ENCODE peak calls at places on chromosomes 4 and X, in nine cellular contexts. N is colonic mucosa, K is IMR-90, X is testis, L is AG04450, T is endothelial cell of umbilical vein, O is lower lobe of right lung, G is endodermal cell, F is upper lobe of right lung. E is an unnamed sample.

GRCh38 chr4:30904161-30904560 is 184.0 kb downstream of the PCDH7 start:
- DNase-seq in F (no peak), X (no peak), G (no peak), N (peak; percentile 38), T (no peak), L (no peak), K (no peak), O (no peak), E (no peak)

GRCh38 chrX:41971346-41971745 is 48.0 kb upstream of the CASK start:
- DNase-seq in N (no peak), T (no peak), G (no peak), O (no peak), L (no peak), F (no peak), X (no peak), K (no peak), E (no peak)

GRCh38 chr4:142728209-142728608 is 117.9 kb downstream of the INPP4B start:
- DNase-seq in X (no peak), G (no peak), O (no peak), L (no peak), T (no peak), K (peak; percentile 31), F (no peak), N (no peak), E (no peak)

GRCh38 chr4:163607292-163607691 is 112.8 kb downstream of the TMA16 start:
- DNase-seq in X (no peak), O (no peak), N (no peak), G (no peak), F (no peak), L (no peak), T (no peak), K (no peak), E (no peak)

GRCh38 chr4:10093801-10094552 is 22.6 kb downstream of the WDR1 start:
- DNase-seq in O (peak; percentile 71), G (no peak), T (peak; percentile 97), X (no peak), F (no peak), L (peak; percentile 55), K (peak; percentile 89), N (no peak), E (peak; percentile 98)

GRCh38 chr4:70670332-70671014 is 4.2 kb upstream of the JCHAIN start:
- DNase-seq in X (no peak), L (no peak), G (no peak), K (peak; percentile 75), T (no peak), N (no peak), F (no peak), O (no peak), E (no peak)

GRCh38 chr4:121711263-121712000 is 14.7 kb upstream of the ANXA5 start:
- DNase-seq in T (peak; percentile 90), L (peak; percentile 94), K (peak; percentile 97), G (peak; percentile 97), N (peak; percentile 59), X (peak; percentile 86), F (peak; percentile 86), O (peak; percentile 76), E (peak; percentile 72)

GRCh38 chr4:34636623-34637022 is 1607.7 kb downstream of the ARAP2 start:
- DNase-seq in N (no peak), L (no peak), G (no peak), X (no peak), O (no peak), T (no peak), F (no peak), K (no peak), E (no peak)

GRCh38 chrX:48937065-48937907 is 18.5 kb upstream of the PIM2 start:
- DNase-seq in G (peak; percentile 64), N (peak; percentile 63), O (peak; percentile 84), F (peak; percentile 86), L (no peak), X (peak; percentile 32), T (no peak), K (no peak), E (peak; percentile 34)

GRCh38 chr4:155679343-155679742 is 12.7 kb downstream of the GUCY1A1 start:
- DNase-seq in F (no peak), L (no peak), X (no peak), O (no peak), N (no peak), T (no peak), K (peak; percentile 38), G (no peak), E (peak; percentile 42)

GRCh38 chr4:167168611-167169010 is 65.7 kb downstream of the SPOCK3 start:
- DNase-seq in F (no peak), O (no peak), N (no peak), X (no peak), T (no peak), L (no peak), K (no peak), G (no peak), E (no peak)

GRCh38 chr4:18050448-18050847 is 28.9 kb upstream of the LCORL start:
- DNase-seq in F (no peak), N (no peak), O (no peak), G (no peak), L (no peak), T (no peak), K (no peak), X (no peak), E (no peak)

GRCh38 chr4:160238790-160239189 is 1135.9 kb downstream of the RAPGEF2 start:
- DNase-seq in T (no peak), F (no peak), X (no peak), K (no peak), L (no peak), G (no peak), O (no peak), N (no peak), E (no peak)
- H3K27ac ChIP-seq in T (no peak overlapping the region), F (no peak overlapping the region), X (no peak overlapping the region), K (no peak overlapping the region), L (no peak overlapping the region), G (no peak overlapping the region), O (no peak overlapping the region), N (no peak overlapping the region), E (no peak overlapping the region)

DNA sequence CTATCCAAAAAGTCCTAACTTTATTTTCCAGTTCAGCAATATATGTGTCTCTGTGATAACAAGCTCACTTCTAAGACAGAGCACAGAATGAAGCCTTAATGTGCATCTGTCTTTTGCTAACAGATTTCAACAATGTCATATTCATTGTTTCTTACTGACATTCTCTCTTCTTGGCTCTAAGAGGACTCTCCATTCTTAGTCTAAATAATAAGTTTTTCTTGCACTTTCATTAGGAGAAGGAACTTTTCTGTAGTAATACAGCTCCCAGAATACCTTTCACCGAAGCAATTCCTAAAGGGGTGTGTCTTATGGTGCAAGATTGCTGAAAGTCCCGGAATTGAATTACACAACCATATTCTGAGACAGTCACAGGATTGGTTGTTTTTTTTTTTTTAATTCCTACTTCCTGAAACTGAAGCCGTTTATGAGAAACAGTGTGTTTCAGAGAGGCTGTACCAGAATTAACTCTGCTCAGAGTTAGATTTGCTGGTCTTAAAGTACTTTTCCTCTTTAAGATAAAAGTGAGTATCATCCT is at the start of gene ALPK1:
- DNase-seq in F (no peak), X (no peak), N (peak; percentile 60), T (peak; percentile 82), G (no peak), K (peak; percentile 94), O (no peak), L (peak; percentile 80), E (no peak)
- H3K4me3 ChIP-seq in F (peak within 1 kb of the TSS; percentile 49), X (peak within 1 kb of the TSS; percentile 4), N (peak within 1 kb of the TSS; percentile 27), T (peak within 1 kb of the TSS; percentile 23), G (no peak within 1 kb of the TSS), K (peak within 1 kb of the TSS; percentile 59), O (peak within 1 kb of the TSS; percentile 55), L (peak within 1 kb of the TSS; percentile 52), E (no peak within 1 kb of the TSS)

GRCh38 chr4:177131736-177132135 is 177.9 kb upstream of the NEIL3 start:
- DNase-seq in T (no peak), G (no peak), X (no peak), L (no peak), O (no peak), N (no peak), K (no peak), F (no peak), E (no peak)
- H3K9me3 ChIP-seq in T (no peaks in the 10 kb centered on the region), G (no peaks in the 10 kb centered on the region), X (no peaks in the 10 kb centered on the region), L (peaks cover 11% of the 10 kb centered on the region), O (no peaks in the 10 kb centered on the region), N (no peaks in the 10 kb centered on the region), K (peaks cover 12% of the 10 kb centered on the region), F (peaks cover 5% of the 10 kb centered on the region), E (no peaks in the 10 kb centered on the region)

DNA sequence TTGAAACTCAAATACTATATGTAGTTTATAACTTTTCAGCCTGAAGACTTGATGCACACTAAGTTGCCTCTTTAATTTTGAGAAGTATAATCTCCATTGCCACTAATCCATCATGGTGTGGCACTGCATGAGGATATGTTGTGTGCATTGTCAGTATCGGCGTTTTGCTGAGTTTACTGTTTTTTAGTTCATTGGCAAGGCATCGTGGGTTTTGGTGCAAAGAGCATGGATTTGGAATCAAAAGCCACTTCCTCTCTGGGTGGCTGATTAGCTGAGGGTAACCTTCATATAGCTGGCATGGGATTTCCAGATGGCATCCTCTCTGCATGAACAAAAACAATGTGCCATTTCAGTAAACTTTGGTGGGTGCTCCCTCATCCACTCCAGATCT is 38.7 kb downstream of the FHL1 start:
- DNase-seq in O (no peak), G (no peak), N (no peak), F (no peak), K (no peak), T (no peak), X (no peak), L (no peak), E (no peak)
- H3K27ac ChIP-seq in O (no peak overlapping the region), G (no peak overlapping the region), N (no peak overlapping the region), F (no peak overlapping the region), K (peak overlapping the region; percentile 10), T (peak overlapping the region; percentile 72), X (no peak overlapping the region), L (no peak overlapping the region), E (no peak overlapping the region)

DNA sequence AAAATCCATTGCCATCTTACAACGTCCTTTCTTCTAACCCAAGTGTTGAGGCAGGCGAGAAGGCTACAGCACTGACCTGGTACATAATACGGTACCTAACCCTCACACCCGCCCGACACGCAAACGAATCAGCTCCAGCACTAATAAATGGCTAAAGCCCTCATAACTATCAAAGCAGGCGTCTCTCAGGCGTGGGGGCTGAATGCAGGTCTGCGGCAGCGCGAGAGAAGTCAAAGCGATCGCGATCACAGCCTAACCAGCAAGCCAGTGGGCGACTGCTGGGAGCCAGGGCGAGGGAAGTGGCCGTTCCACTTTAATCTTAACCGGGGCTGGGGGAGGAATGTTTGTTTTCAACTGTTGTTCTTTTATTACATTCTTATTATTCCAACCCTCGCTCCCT is 1.5 kb downstream of the CDX4 start:
- DNase-seq in T (no peak), L (no peak), X (no peak), G (peak; percentile 48), K (no peak), N (no peak), F (no peak), O (no peak), E (no peak)
- H3K4me3 ChIP-seq in T (no peak overlapping the region), L (no peak overlapping the region), X (no peak overlapping the region), G (no peak overlapping the region), K (no peak overlapping the region), N (no peak overlapping the region), F (no peak overlapping the region), O (no peak overlapping the region), E (no peak overlapping the region)

E was measured in cardiac muscle cell.